ENCODE peak calls at places on chromosome 9, in four cellular contexts. One of them, this sample, is unnamed.

GRCh38 chr9:6973762-6974161 is 216.0 kb downstream of the KDM4C start:
- DNase-seq in CD4-positive, alpha-beta T cell: no peak
- DNase-seq in chondrocyte: no peak
- DNase-seq in astrocyte of the spinal cord: peak
- DNase-seq in this sample: peak

GRCh38 chr9:13815001-13815400 is 498.9 kb downstream of the NFIB start:
- DNase-seq in CD4-positive, alpha-beta T cell: no peak
- DNase-seq in chondrocyte: no peak
- DNase-seq in astrocyte of the spinal cord: no peak
- DNase-seq in this sample: no peak

GRCh38 chr9:4143951-4144717 is 155.7 kb downstream of the GLIS3 start:
- DNase-seq in CD4-positive, alpha-beta T cell: no peak
- DNase-seq in chondrocyte: no peak
- DNase-seq in astrocyte of the spinal cord: peak
- DNase-seq in this sample: no peak

GRCh38 chr9:119991797-119992196 is 588.2 kb downstream of the CDK5RAP2 start:
- DNase-seq in CD4-positive, alpha-beta T cell: no peak
- DNase-seq in chondrocyte: no peak
- DNase-seq in astrocyte of the spinal cord: no peak
- DNase-seq in this sample: no peak

GRCh38 chr9:107612136-107612535 is 122.6 kb upstream of the KLF4 start:
- DNase-seq in chondrocyte: no peak
- DNase-seq in CD4-positive, alpha-beta T cell: no peak
- DNase-seq in astrocyte of the spinal cord: no peak
- DNase-seq in this sample: no peak

GRCh38 chr9:78035369-78035993 is 3.9 kb upstream of the GNAQ start:
- DNase-seq in chondrocyte: no peak
- DNase-seq in astrocyte of the spinal cord: peak
- DNase-seq in CD4-positive, alpha-beta T cell: peak
- DNase-seq in this sample: peak

GRCh38 chr9:116234091-116234490 is 80.5 kb downstream of the PAPPA start:
- DNase-seq in CD4-positive, alpha-beta T cell: no peak
- DNase-seq in astrocyte of the spinal cord: peak
- DNase-seq in chondrocyte: no peak
- DNase-seq in this sample: no peak

GRCh38 chr9:77808750-77809079 is 160.6 kb upstream of the GNA14 start:
- DNase-seq in CD4-positive, alpha-beta T cell: no peak
- DNase-seq in chondrocyte: no peak
- DNase-seq in astrocyte of the spinal cord: no peak
- DNase-seq in this sample: no peak

GRCh38 chr9:14365667-14366066 is 51.7 kb upstream of the NFIB start:
- DNase-seq in astrocyte of the spinal cord: no peak
- DNase-seq in CD4-positive, alpha-beta T cell: no peak
- DNase-seq in chondrocyte: no peak
- DNase-seq in this sample: no peak

GRCh38 chr9:130993303-130994030 is 15.5 kb upstream of the LAMC3 start:
- DNase-seq in chondrocyte: no peak
- DNase-seq in CD4-positive, alpha-beta T cell: no peak
- DNase-seq in astrocyte of the spinal cord: no peak
- DNase-seq in this sample: no peak

GRCh38 chr9:120360046-120360445 is 219.9 kb downstream of the CDK5RAP2 start:
- DNase-seq in astrocyte of the spinal cord: no peak
- DNase-seq in CD4-positive, alpha-beta T cell: no peak
- DNase-seq in chondrocyte: no peak
- DNase-seq in this sample: no peak

GRCh38 chr9:132647355-132647754 is 22.4 kb downstream of the DDX31 start:
- DNase-seq in astrocyte of the spinal cord: peak
- DNase-seq in CD4-positive, alpha-beta T cell: no peak
- DNase-seq in chondrocyte: no peak
- DNase-seq in this sample: no peak

GRCh38 chr9:117153021-117153420 is 261.8 kb downstream of the ASTN2 start:
- DNase-seq in CD4-positive, alpha-beta T cell: no peak
- DNase-seq in chondrocyte: no peak
- DNase-seq in astrocyte of the spinal cord: peak
- DNase-seq in this sample: no peak

GRCh38 chr9:122053951-122054350 is 39.2 kb downstream of the TTLL11 start:
- DNase-seq in chondrocyte: no peak
- DNase-seq in astrocyte of the spinal cord: peak
- DNase-seq in CD4-positive, alpha-beta T cell: no peak
- DNase-seq in this sample: no peak

GRCh38 chr9:123787411-123787810 is 142.5 kb downstream of the DENND1A start:
- DNase-seq in astrocyte of the spinal cord: no peak
- DNase-seq in CD4-positive, alpha-beta T cell: no peak
- DNase-seq in chondrocyte: no peak
- DNase-seq in this sample: no peak

GRCh38 chr9:34457266-34458012 is 931 bp downstream of the FAM219A start:
- DNase-seq in chondrocyte: peak
- DNase-seq in astrocyte of the spinal cord: peak
- DNase-seq in CD4-positive, alpha-beta T cell: no peak
- DNase-seq in this sample: no peak

GRCh38 chr9:37309136-37309535 is 113.4 kb upstream of the GRHPR start:
- DNase-seq in chondrocyte: no peak
- DNase-seq in CD4-positive, alpha-beta T cell: no peak
- DNase-seq in astrocyte of the spinal cord: no peak
- DNase-seq in this sample: peak

GRCh38 chr9:97468658-97469448 is 32.6 kb upstream of the TMOD1 start:
- DNase-seq in CD4-positive, alpha-beta T cell: no peak
- DNase-seq in chondrocyte: no peak
- DNase-seq in astrocyte of the spinal cord: peak
- DNase-seq in this sample: peak

GRCh38 chr9:128249914-128250838 is 25.6 kb downstream of the GOLGA2 start:
- DNase-seq in CD4-positive, alpha-beta T cell: peak
- DNase-seq in astrocyte of the spinal cord: peak
- DNase-seq in chondrocyte: no peak
- DNase-seq in this sample: peak

GRCh38 chr9:131722260-131722659 is 17.6 kb downstream of the RAPGEF1 start:
- DNase-seq in CD4-positive, alpha-beta T cell: no peak
- DNase-seq in chondrocyte: no peak
- DNase-seq in astrocyte of the spinal cord: no peak
- DNase-seq in this sample: no peak

GRCh38 chr9:18348086-18348485 is 125.9 kb upstream of the ADAMTSL1 start:
- DNase-seq in CD4-positive, alpha-beta T cell: no peak
- DNase-seq in astrocyte of the spinal cord: no peak
- DNase-seq in chondrocyte: no peak
- DNase-seq in this sample: no peak

GRCh38 chr9:93122721-93123221 is 11.3 kb downstream of the NINJ1 start:
- DNase-seq in CD4-positive, alpha-beta T cell: no peak
- DNase-seq in chondrocyte: peak
- DNase-seq in astrocyte of the spinal cord: no peak
- DNase-seq in this sample: no peak

GRCh38 chr9:2722715-2723114 is 5.4 kb downstream of the KCNV2 start:
- DNase-seq in chondrocyte: no peak
- DNase-seq in CD4-positive, alpha-beta T cell: no peak
- DNase-seq in astrocyte of the spinal cord: peak
- DNase-seq in this sample: no peak
- TF ChIP-seq CTCF in chondrocyte: no peak
- TF ChIP-seq CTCF in CD4-positive, alpha-beta T cell: no peak
- TF ChIP-seq CTCF in astrocyte of the spinal cord: no peak
- TF ChIP-seq CTCF in this sample: no peak

DNA sequence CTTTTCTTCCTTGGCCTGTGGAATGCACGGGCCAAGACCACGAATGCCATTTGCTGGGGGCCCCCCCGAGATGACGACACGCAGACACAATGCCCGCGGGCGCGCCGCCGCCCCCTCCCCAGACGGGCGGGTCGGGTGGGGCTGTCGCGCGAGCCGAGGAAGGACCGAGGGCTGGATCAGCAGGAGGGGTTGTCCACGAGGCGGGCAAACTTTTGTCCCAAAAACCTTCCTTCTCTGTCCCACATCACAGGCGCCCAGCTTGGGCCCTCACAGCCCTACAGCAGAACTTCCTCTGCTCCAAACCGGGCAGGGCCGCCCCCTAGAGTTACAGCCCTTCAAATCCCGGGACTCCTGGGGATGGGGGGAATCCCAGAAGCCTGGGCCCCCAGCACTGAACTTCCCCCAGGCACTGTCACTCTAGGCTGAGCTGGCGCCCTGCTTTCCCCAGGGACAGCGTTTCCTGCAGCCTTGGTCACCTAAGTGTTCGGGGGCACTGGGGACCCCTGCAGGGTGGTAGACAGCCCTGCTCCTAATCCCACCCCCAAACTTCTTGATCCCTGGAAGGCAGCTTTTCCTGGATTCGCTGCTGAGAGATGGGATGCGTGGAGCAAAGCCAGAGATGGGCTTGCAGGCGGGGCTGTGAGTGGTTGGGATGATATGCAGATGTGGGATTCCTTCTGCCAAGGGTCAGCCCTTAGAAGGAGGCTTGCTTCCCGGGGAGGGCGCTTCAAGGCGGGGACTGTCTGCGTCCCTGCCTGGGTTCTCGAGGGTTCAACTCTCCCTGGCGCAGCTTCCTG is 980 bp downstream of the COL5A1 start:
- DNase-seq in astrocyte of the spinal cord: peak
- DNase-seq in chondrocyte: no peak
- DNase-seq in CD4-positive, alpha-beta T cell: no peak
- DNase-seq in this sample: peak
- TF ChIP-seq CTCF in astrocyte of the spinal cord: peak
- TF ChIP-seq CTCF in chondrocyte: peak
- TF ChIP-seq CTCF in CD4-positive, alpha-beta T cell: no peak
- TF ChIP-seq CTCF in this sample: no peak

DNA sequence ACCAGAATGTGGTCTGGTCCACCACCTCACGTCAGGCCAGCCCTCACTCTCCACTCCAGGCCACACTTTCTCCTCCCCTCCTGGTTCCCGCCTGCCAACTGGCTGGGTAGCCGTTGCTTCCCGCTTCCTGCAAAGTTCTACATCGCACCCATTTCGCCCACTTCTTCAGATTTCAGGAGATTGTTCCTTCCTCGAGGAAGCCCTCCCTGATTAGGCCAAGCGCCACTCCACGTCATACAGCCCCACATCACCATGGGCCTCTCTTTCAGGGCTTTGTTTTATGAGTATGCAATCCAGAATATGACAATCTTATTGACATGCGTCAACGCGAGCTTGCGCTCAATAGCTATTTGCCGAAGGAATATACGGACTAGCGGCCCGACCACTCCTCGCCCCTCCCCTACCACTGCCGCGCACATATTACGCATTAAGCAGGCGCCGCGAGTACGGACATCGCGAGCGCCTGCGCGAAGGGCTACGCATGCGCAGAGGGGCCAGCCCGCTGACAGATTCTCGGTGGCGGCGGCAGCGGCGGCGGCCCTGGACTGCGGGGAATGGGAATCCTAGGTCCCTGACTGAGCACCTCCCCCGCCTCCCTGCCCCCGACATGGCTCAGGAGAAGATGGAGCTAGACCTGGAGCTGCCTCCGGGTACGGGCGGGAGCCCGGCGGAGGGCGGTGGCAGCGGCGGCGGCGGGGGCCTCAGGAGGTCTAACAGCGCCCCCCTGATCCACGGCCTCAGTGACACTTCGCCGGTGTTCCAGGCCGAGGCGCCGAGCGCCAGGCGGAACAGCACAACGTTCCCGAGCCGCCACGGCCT is 74.7 kb downstream of the PIP5K1B start:
- DNase-seq in astrocyte of the spinal cord: peak
- DNase-seq in chondrocyte: peak
- DNase-seq in CD4-positive, alpha-beta T cell: peak
- DNase-seq in this sample: peak
- TF ChIP-seq CTCF in astrocyte of the spinal cord: peak
- TF ChIP-seq CTCF in chondrocyte: peak
- TF ChIP-seq CTCF in CD4-positive, alpha-beta T cell: peak
- TF ChIP-seq CTCF in this sample: peak

DNA sequence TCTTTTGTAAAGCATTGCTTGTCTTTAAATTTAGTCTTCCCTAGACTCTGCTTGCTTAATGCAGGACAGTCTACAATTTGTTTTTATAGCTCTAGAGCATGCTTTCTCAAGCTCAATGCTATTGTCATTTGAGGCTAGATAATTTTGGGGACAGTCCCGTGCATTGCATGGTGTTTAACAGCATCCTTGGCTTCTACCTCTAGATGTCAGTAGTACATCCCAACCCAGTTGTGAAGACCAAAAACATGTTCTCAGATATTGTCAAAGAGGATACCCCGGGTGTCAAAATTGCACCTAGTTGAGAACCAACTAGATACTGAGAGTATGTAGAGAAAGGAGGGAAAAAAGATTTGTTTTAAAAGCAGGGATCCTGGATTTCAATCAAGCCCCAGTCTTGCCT is 277.5 kb downstream of the CEMIP2 start:
- DNase-seq in CD4-positive, alpha-beta T cell: no peak
- DNase-seq in astrocyte of the spinal cord: no peak
- DNase-seq in chondrocyte: no peak
- DNase-seq in this sample: no peak
- TF ChIP-seq CTCF in CD4-positive, alpha-beta T cell: no peak
- TF ChIP-seq CTCF in astrocyte of the spinal cord: peak
- TF ChIP-seq CTCF in chondrocyte: peak
- TF ChIP-seq CTCF in this sample: peak

DNA sequence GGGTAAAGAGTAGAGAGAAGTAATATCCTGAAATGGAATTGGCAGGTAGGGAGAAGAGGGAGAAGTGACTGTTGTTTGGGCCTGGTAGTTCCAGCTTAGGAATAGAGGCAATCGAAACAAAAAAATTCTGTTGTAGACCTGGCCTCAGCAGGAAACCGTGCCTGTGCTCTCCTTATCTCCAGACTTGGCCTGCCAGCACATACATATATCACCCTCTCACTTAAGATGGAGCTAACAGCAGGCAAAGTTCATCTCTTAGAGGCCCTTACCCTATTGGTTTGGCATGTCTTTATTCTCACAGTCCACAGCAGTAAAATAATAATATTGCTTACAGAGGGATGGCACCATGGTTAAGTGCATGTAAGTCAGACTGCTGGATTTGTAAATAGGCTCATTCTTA is 19.6 kb upstream of the TNC start:
- DNase-seq in astrocyte of the spinal cord: no peak
- DNase-seq in CD4-positive, alpha-beta T cell: no peak
- DNase-seq in chondrocyte: no peak
- DNase-seq in this sample: no peak
- TF ChIP-seq CTCF in astrocyte of the spinal cord: no peak
- TF ChIP-seq CTCF in CD4-positive, alpha-beta T cell: no peak
- TF ChIP-seq CTCF in chondrocyte: no peak
- TF ChIP-seq CTCF in this sample: no peak